ENCODE peak calls at places on chromosomes 11 and 22, in nine cellular contexts. E is GM13976; M is Caco-2; Q is heart left ventricle; V is fibroblast of pulmonary artery; C is CD4-positive, alpha-beta T cell; D is transverse colon; K is GM13977; L is thoracic aorta. P is an unnamed sample.

GRCh38 chr11:120660024-120660565 is 148.5 kb downstream of the GRIK4 start:
- DNase-seq in E (peak; percentile 75), M (peak; percentile 63), Q (no peak), V (peak; percentile 13), C (no peak), D (peak; percentile 41), K (peak; percentile 71), L (no peak), P (peak; percentile 55)

GRCh38 chr11:13009476-13009920 is 382 bp downstream of the RASSF10 start:
- DNase-seq in E (peak; percentile 32), M (no peak), Q (no peak), V (no peak), C (no peak), D (no peak), K (peak; percentile 30), L (no peak), P (no peak)

GRCh38 chr11:15912825-15913224 is 443.5 kb downstream of the SOX6 start:
- DNase-seq in E (no peak), M (peak; percentile 9), Q (no peak), V (no peak), C (no peak), D (no peak), K (no peak), L (no peak), P (no peak)

GRCh38 chr11:90496722-90497121 is 273.9 kb upstream of the CHORDC1 start:
- DNase-seq in E (no peak), M (no peak), Q (no peak), V (no peak), C (no peak), D (no peak), K (no peak), L (no peak), P (no peak)

GRCh38 chr11:2444301-2445106 is at the start of the genes KCNQ1 and TRPM5:
- DNase-seq in E (peak; percentile 80), M (no peak), Q (peak; percentile 55), V (no peak), C (peak; percentile 74), D (peak; percentile 87), K (peak; percentile 88), L (no peak), P (peak; percentile 77)

GRCh38 chr11:67006029-67006884 is 16.7 kb upstream of the SYT12 start:
- DNase-seq in E (no peak), M (peak; percentile 83), Q (peak; percentile 21), V (peak; percentile 26), C (no peak), D (no peak), K (no peak), L (no peak), P (no peak)

GRCh38 chr11:95536049-95536448 is 253.5 kb downstream of the FAM76B start:
- DNase-seq in E (no peak), M (no peak), Q (no peak), V (no peak), C (no peak), D (no peak), K (no peak), L (no peak), P (no peak)

GRCh38 chr22:22156716-22157499 is 87.7 kb upstream of the VPREB1 start:
- DNase-seq in E (peak; percentile 85), M (peak; percentile 65), Q (peak; percentile 20), V (peak; percentile 78), C (peak; percentile 42), D (peak; percentile 67), K (peak; percentile 84), L (no peak), P (peak; percentile 60)

GRCh38 chr22:19330865-19331418 is 39.4 kb upstream of the CLTCL1 start:
- DNase-seq in E (peak; percentile 26), M (no peak), Q (no peak), V (no peak), C (no peak), D (no peak), K (no peak), L (no peak), P (no peak)

GRCh38 chr11:86174101-86175046 is 70.2 kb upstream of the EED start:
- DNase-seq in E (no peak), M (peak; percentile 82), Q (peak; percentile 86), V (peak; percentile 99), C (no peak), D (no peak), K (no peak), L (peak; percentile 88), P (no peak)

GRCh38 chr11:79400717-79401330 is 40.0 kb downstream of the TENM4 start:
- DNase-seq in E (peak; percentile 23), M (peak; percentile 53), Q (no peak), V (peak; percentile 48), C (no peak), D (peak; percentile 44), K (no peak), L (no peak), P (peak; percentile 57)

GRCh38 chr11:105298174-105298573 is 158.6 kb upstream of the CARD18 start:
- DNase-seq in E (no peak), M (no peak), Q (no peak), V (no peak), C (no peak), D (no peak), K (no peak), L (no peak), P (no peak)

GRCh38 chr11:63505857-63506528 is at the start of gene LGALS12:
- DNase-seq in E (peak; percentile 23), M (no peak), Q (no peak), V (peak; percentile 79), C (no peak), D (no peak), K (no peak), L (no peak), P (no peak)

GRCh38 chr11:110524227-110524626 is 94.5 kb downstream of the FDX1 start:
- DNase-seq in E (no peak), M (no peak), Q (no peak), V (peak; percentile 65), C (no peak), D (no peak), K (no peak), L (no peak), P (no peak)

GRCh38 chr11:67117667-67118058 is 1.4 kb upstream of the KDM2A start:
- DNase-seq in E (peak; percentile 46), M (peak; percentile 39), Q (peak; percentile 21), V (no peak), C (peak; percentile 22), D (peak; percentile 30), K (no peak), L (no peak), P (peak; percentile 54)

GRCh38 chr11:798093-798713 is at the start of gene SLC25A22:
- DNase-seq in E (peak; percentile 94), M (peak; percentile 77), Q (peak; percentile 80), V (peak; percentile 74), C (peak; percentile 82), D (peak; percentile 83), K (peak; percentile 98), L (no peak), P (peak; percentile 94)
- TF ChIP-seq CTCF in E (peak; percentile 92), M (peak; percentile 93), Q (peak; percentile 76), V (peak; percentile 22), C (peak; percentile 66), D (peak; percentile 92), K (peak; percentile 89), L (peak; percentile 82), P (peak; percentile 60)

DNA sequence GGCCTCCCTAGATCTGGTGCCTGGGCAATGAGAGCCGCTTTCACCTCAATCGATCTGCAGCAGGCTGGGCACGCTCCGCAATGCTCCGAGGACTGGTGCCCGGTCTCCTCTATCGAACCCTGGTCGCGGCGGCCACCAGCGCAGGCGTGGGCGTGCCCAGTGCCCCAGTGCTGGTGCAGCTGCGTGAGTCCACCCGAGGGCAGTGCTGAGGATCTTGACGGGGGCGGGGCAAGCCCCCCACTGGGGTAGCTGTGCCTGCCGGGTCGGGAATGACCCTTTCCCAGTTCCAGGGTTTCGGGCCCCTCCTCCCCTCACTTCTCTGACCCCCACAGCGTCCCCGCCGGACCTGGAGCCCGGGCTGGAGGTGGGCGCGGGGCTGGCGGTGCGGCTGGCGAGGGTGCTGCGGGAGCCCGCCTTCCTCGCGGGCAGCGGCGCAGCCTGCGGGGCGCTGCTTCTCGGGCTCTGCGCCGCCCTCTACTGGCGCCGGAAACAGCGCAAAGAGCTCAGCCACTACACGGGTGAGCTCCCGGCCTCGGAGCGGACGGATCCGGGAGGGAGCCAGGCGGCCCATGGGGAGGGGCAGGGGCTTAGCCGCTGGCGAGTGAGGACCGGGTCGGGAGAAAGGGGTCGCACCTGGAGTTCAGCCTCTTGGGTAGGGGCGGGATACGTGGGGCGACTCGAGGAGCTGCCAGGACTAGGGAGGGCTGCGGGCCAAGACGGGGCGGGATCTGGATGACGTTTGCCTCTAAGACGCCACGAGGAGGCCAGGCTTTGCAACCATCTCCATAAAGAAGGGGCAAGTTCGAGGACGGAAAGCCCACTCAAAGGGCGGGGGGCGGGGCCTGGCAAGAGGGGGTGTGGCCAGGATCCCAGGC is 10.9 kb downstream of the ROBO3 start:
- DNase-seq in E (peak; percentile 94), M (peak; percentile 86), Q (peak; percentile 89), V (peak; percentile 97), C (peak; percentile 69), D (peak; percentile 84), K (peak; percentile 93), L (peak; percentile 59), P (peak; percentile 88)
- TF ChIP-seq CTCF in E (peak; percentile 93), M (peak; percentile 92), Q (peak; percentile 74), V (peak; percentile 35), C (peak; percentile 80), D (peak; percentile 79), K (peak; percentile 91), L (peak; percentile 60), P (peak; percentile 52)

DNA sequence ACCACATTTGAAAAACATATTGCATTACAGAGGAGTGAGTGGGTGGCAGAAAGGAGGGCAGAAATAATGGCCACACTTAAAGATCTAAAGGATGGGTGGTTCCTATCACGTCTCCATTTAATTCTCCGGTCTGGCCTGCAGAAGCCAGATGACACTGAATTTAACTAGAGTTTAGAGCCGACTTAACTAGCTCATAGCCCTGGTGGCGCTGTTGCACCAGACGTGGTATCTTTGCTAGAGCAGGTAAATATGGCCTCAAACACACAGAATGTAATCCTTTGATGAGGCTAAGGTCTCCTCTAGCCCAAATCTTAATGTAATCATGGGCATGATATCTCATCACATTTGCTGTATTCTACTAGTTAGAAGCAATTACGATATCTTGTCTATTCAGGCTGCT is 51.5 kb upstream of the GAL start:
- DNase-seq in E (no peak), M (peak; percentile 74), Q (no peak), V (peak; percentile 79), C (peak; percentile 29), D (peak; percentile 64), K (no peak), L (no peak), P (peak; percentile 55)
- TF ChIP-seq CTCF in E (peak; percentile 47), M (peak; percentile 79), Q (peak; percentile 14), V (peak; percentile 77), C (peak; percentile 25), D (peak; percentile 39), K (peak; percentile 51), L (no peak), P (peak; percentile 62)

DNA sequence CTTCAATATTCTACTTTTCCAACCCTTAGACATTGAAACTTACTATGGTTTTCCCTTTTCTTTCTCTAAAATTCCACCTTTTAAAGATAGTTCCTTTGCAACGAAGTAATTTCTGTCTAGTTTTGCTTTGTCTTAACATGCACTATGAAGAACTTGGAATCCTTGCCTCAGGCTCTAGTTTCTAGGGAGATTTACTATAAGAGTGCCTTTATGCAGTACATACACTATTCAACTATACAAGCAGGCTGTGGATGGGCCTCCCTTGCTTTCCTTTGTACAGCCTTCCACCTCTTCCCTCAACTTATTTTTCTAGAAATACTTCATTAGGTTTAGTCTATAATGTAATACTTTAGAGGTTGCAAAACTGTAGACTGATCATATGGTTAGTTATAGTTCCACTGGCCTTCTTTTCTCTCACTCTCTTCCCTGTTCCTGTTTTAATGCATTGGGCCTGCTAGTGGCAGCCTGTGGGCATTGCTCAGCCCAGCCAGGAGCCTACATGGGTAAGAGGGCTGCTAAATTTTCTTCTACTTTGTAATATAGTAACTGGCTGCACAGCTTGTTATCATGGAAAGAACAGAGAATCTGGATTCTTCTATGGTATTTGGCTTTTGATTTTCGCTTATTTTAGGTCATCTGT is 100.2 kb downstream of the C11orf87 start:
- DNase-seq in E (no peak), M (no peak), Q (no peak), V (no peak), C (no peak), D (no peak), K (no peak), L (no peak), P (no peak)
- TF ChIP-seq CTCF in E (no peak), M (no peak), Q (no peak), V (no peak), C (no peak), D (no peak), K (no peak), L (no peak), P (no peak)